ENCODE peak calls at places on chromosomes 1 and 21, in nine cellular contexts. D is lower lobe of right lung; E is mucosa of descending colon; P is body of pancreas; T is fibroblast of lung; C is left lung; W is CD8-positive, alpha-beta T cell; X is stomach; O is suprapubic skin. U is an unnamed sample. For H3K9me3, the result is how much of the 10 kb centered on the place peaks cover.

GRCh38 chr1:155979525-155980343 is 1.4 kb upstream of the ARHGEF2 start:
- DNase-seq in D (no peak), E (peak), P (no peak), T (no peak), C (no peak), W (no peak), X (no peak), O (no peak), U (peak)

GRCh38 chr1:248792342-248792741 is 33.4 kb downstream of the SH3BP5L start:
- DNase-seq in D (no peak), E (no peak), P (no peak), T (no peak), C (no peak), W (no peak), X (no peak), O (no peak), U (no peak)

GRCh38 chr21:46100020-46100419 is 2.1 kb downstream of the COL6A2 start:
- DNase-seq in D (no peak), E (no peak), P (no peak), T (no peak), C (peak), W (no peak), X (peak), O (no peak), U (peak)

GRCh38 chr1:198121058-198121829 is 35.6 kb upstream of the NEK7 start:
- DNase-seq in D (no peak), E (no peak), P (no peak), T (peak), C (peak), W (no peak), X (no peak), O (no peak), U (no peak)

GRCh38 chr1:32201011-32201855 is 838 bp downstream of the CCDC28B start:
- DNase-seq in D (peak), E (peak), P (peak), T (peak), C (peak), W (peak), X (peak), O (peak), U (peak)

GRCh38 chr1:51664412-51665240 is 47.7 kb downstream of the OSBPL9 start:
- DNase-seq in D (no peak), E (no peak), P (no peak), T (peak), C (no peak), W (no peak), X (no peak), O (no peak), U (no peak)

GRCh38 chr1:182217967-182218366 is 156.5 kb upstream of the ZNF648 start:
- DNase-seq in D (no peak), E (no peak), P (no peak), T (no peak), C (no peak), W (no peak), X (no peak), O (no peak), U (no peak)

GRCh38 chr1:233114159-233114558 is 163.7 kb downstream of the NTPCR start:
- DNase-seq in D (no peak), E (no peak), P (no peak), T (peak), C (no peak), W (no peak), X (no peak), O (no peak), U (no peak)

GRCh38 chr1:91689586-91690481 is 189.2 kb downstream of the CDC7 start:
- DNase-seq in D (no peak), E (no peak), P (no peak), T (no peak), C (no peak), W (no peak), X (no peak), O (no peak), U (no peak)

GRCh38 chr1:64839270-64839669 is 94.4 kb downstream of the RAVER2 start:
- DNase-seq in D (no peak), E (no peak), P (no peak), T (no peak), C (no peak), W (no peak), X (no peak), O (peak), U (no peak)

GRCh38 chr1:235557495-235557894 is 53.2 kb upstream of the B3GALNT2 start:
- DNase-seq in D (no peak), E (no peak), P (no peak), T (no peak), C (no peak), W (no peak), X (no peak), O (no peak), U (no peak)

GRCh38 chr1:30033276-30034104 is 689.9 kb downstream of the MATN1 start:
- DNase-seq in D (no peak), E (no peak), P (no peak), T (no peak), C (no peak), W (no peak), X (no peak), O (no peak), U (no peak)

GRCh38 chr1:109399326-109399957 is 1.7 kb upstream of the SORT1 start:
- DNase-seq in D (no peak), E (no peak), P (no peak), T (peak), C (no peak), W (no peak), X (no peak), O (no peak), U (no peak)

GRCh38 chr1:42679364-42679983 is 2.7 kb upstream of the YBX1 start:
- DNase-seq in D (no peak), E (no peak), P (no peak), T (peak), C (no peak), W (no peak), X (no peak), O (no peak), U (no peak)

GRCh38 chr1:45510036-45510971 is 10.2 kb downstream of the MMACHC start:
- DNase-seq in D (no peak), E (no peak), P (no peak), T (no peak), C (no peak), W (no peak), X (no peak), O (no peak), U (no peak)

GRCh38 chr1:45510972-45511527 is 10.6 kb downstream of the PRDX1 start:
- DNase-seq in D (no peak), E (no peak), P (no peak), T (no peak), C (no peak), W (no peak), X (no peak), O (no peak), U (no peak)

GRCh38 chr1:45507893-45508292 is 7.8 kb downstream of the MMACHC start:
- DNase-seq in D (no peak), E (no peak), P (no peak), T (no peak), C (no peak), W (no peak), X (no peak), O (no peak), U (no peak)

GRCh38 chr1:45507195-45507594 is 7.1 kb downstream of the MMACHC start:
- DNase-seq in D (no peak), E (no peak), P (no peak), T (no peak), C (peak), W (no peak), X (no peak), O (no peak), U (no peak)

GRCh38 chr1:45508295-45509151 is 8.4 kb downstream of the MMACHC start:
- DNase-seq in D (no peak), E (no peak), P (no peak), T (no peak), C (peak), W (no peak), X (no peak), O (no peak), U (no peak)
- TF ChIP-seq CTCF in D (no peak), E (no peak), P (no peak), T (peak), C (peak), W (no peak), X (no peak), O (no peak), U (no peak)

DNA sequence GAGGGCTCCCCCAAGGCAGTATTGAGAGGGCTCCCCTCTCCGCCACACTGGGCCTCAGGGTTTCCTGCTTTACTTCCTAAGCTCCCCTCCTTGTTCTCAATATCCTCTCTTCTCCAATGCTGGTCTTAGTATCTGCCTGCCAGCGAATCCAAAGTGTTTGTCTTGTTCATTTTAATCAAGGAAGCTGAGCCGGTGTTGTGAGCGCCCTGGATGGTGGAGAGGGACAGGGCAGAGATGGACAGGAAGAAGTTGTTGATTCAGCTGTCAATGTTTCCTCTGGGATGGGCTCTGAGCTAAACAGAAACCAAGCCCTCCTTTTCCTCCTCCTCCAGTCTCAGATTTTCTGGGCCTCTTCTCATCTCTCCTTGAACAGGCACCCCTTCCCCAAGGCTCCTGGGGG is 5.4 kb downstream of the OLFML3 start:
- DNase-seq in D (no peak), E (no peak), P (no peak), T (no peak), C (no peak), W (no peak), X (no peak), O (no peak), U (no peak)
- H3K9me3 ChIP-seq in D (under half), E (under half), P (under half), T (under half), C (under half), W (under half), X (under half), O (under half), U (under half)

GRCh38 chr1:241939798-241940197 is 17.8 kb upstream of the BECN2 start:
- DNase-seq in D (no peak), E (no peak), P (no peak), T (no peak), C (no peak), W (no peak), X (no peak), O (no peak), U (no peak)
- H3K4me3 ChIP-seq in D (no peak), E (no peak), P (no peak), T (no peak), C (no peak), W (no peak), X (no peak), O (no peak), U (no peak)

GRCh38 chr1:212884592-212884991 is 26.5 kb downstream of the FLVCR1 start:
- DNase-seq in D (no peak), E (no peak), P (no peak), T (no peak), C (no peak), W (no peak), X (no peak), O (no peak), U (no peak)

GRCh38 chr1:212878418-212878817 is 20.3 kb downstream of the FLVCR1 start:
- DNase-seq in D (no peak), E (no peak), P (no peak), T (no peak), C (no peak), W (no peak), X (no peak), O (no peak), U (no peak)

DNA sequence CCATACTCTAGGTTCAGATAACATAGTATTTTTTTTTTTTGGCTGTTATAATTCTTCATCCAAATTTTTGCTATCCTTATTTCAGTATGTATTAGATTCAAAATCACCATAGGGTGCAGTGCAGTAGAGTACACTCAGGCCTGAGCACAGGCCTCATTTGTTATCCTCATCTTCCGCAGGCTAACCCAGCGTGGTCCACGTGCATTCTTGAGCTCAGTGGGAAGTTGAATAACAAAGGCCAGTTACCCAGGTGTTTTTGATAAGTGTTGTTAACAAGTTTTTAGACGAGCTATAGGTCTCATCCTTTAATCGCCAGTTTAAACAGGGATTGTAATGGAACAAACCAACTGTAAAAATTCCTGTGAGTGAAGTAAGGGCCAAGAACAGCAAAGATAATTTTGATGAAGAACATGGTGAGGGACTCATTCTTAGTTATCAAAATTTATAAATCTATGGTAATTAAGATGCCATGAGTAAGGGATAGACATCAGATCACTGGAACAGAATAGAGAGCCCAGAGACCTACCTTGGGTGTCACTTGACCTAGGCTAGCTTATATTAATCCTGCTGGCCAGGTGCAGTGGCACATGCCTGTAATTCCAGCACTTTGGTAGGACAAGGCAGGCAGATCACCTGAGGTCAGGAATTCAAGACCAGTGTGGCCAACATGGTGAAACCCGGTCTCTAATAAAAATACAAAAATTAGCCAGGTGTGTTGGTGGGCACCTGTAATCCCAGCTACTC is 22.0 kb downstream of the FLVCR1 start:
- DNase-seq in D (no peak), E (no peak), P (no peak), T (no peak), C (no peak), W (no peak), X (no peak), O (no peak), U (no peak)
- TF ChIP-seq CTCF in D (no peak), E (no peak), P (no peak), T (no peak), C (no peak), W (no peak), X (no peak), O (no peak), U (no peak)

GRCh38 chr1:217681806-217682205 is 50.7 kb downstream of the SPATA17 start:
- DNase-seq in D (no peak), E (no peak), P (no peak), T (no peak), C (no peak), W (no peak), X (no peak), O (no peak), U (no peak)

DNA sequence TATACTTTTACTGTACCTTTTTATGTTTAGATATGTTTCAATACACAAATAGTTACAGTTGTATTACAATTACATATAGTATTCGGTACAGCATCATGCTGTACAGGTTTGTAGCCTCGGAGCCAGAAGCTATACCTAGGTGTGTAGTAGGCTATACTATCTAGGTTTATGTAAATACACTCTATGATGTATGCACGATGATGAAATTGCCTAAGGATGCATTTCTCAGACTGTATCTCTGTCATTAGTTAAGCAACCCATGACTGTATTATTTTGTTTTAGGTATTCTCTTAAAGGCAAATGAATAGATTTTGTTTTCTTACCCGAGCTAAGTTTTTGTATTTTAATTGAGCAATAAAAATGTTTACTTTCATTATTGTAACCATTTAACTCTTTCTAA is 56.4 kb downstream of the SPATA17 start:
- DNase-seq in D (no peak), E (no peak), P (no peak), T (no peak), C (no peak), W (no peak), X (no peak), O (no peak), U (no peak)
- H3K9me3 ChIP-seq in D (under half), E (under half), P (under half), T (under half), C (under half), W (under half), X (under half), O (under half), U (under half)

DNA sequence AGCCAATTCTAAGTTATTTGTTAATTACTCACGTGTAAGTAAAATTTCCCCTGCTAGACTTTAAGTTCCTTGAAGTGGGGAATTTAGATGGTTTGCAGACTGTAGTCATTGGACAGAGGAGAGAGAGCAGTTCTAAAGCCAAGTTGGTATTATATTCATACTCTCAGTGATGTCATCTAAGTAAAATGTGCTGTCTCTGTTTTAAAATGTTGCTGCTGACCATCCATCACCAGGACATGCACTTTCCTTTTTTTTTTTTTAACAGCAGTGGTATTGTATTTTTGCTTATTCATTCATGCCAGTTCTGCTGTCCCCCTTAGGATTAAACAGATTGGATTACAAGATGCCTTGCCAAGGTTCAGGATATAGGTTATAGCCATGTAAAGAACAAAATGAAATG is 2.3 kb downstream of the TTLL7 start:
- DNase-seq in D (no peak), E (no peak), P (no peak), T (peak), C (no peak), W (no peak), X (no peak), O (no peak), U (no peak)
- H3K4me3 ChIP-seq in D (no peak), E (no peak), P (no peak), T (no peak), C (no peak), W (no peak), X (no peak), O (no peak), U (peak)

DNA sequence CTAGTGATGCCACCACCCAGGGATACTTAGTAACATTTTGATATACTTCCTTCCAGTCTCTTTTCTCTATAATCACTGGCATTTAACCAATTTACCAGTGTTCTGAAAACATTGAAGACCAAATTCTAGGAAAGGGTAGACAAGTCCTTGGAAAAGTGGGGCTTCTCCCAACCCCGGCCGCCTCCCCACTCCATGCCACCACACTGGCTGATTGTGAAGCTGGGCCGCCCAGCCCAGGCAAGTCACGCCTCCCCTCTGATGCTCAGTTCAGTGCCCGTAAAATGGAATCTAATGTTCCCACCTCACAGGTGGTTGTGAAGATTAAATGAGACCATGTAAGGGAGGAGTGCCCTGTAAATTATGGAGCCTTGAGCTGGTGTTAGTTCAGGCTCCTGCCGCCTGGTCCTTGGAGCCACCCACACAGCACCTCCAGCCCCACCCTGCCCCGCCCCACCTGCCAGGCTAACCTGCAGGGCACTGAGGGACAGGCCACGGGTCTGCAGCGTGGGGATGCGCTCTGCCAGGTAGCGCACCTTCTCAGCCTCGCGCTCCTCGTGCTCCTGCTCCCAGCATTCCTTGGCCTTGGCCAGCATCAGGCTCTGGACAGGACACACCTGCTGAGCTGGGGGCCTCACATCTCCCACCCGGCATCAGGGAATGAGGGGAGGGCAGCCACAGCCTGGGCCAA is 7.3 kb downstream of the TNNI1 start:
- DNase-seq in D (no peak), E (no peak), P (no peak), T (no peak), C (no peak), W (no peak), X (no peak), O (no peak), U (no peak)
- TF ChIP-seq CTCF in D (no peak), E (no peak), P (no peak), T (no peak), C (no peak), W (no peak), X (no peak), O (no peak), U (no peak)

GRCh38 chr1:59990470-59990869 is 63.9 kb upstream of the CYP2J2 start:
- DNase-seq in D (no peak), E (no peak), P (no peak), T (no peak), C (no peak), W (no peak), X (no peak), O (no peak), U (no peak)
- H3K9me3 ChIP-seq in D (under half), E (under half), P (under half), T (under half), C (under half), W (under half), X (under half), O (under half), U (under half)

DNA sequence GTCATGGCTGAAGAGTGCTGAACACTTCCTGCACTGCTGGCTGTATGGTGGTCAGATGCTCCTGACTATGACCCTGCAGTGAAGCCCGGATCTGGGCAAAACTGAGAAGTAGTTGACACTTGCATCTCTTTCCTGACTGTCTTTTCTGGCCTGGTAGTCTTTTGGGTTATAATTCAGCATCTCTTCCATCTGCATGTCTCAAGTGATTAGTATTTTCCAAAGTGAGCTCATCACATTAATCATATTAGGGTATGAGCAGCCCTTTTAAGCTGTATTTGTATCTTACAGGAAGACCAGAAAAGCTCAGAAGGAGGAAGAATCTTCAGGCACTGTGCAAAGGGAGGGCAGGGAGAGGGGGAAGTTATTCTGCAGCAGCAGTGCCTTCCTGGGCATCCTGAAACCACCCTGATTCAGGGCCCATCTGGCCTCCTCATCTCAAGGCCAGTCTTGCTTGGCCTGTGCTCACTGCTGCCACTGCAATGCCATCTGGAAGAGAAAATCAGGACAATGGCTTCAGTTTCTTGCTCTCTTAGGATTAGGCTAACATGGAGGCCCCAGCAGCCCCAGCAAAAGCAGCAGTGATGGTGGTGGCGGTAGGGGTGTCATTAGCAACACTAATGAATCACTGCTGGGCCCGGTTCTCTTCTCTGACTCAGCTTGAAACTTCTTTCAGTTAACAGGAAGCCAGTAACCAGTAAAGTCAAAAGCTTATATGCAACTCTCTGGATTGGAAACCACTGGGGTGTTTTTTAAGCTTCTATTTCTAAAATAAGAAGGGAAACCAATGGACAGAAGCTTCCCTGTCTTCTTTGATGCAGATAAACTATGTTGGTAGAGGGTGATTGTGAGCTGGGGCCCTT is 63.3 kb upstream of the WDR26 start:
- DNase-seq in D (no peak), E (no peak), P (no peak), T (peak), C (peak), W (no peak), X (peak), O (no peak), U (no peak)
- H3K4me3 ChIP-seq in D (no peak), E (no peak), P (no peak), T (no peak), C (no peak), W (no peak), X (no peak), O (no peak), U (no peak)

GRCh38 chr1:57976218-57976617 is 552.4 kb upstream of the DAB1 start:
- DNase-seq in D (no peak), E (no peak), P (no peak), T (peak), C (no peak), W (no peak), X (no peak), O (no peak), U (no peak)
- TF ChIP-seq CTCF in D (no peak), E (no peak), P (no peak), T (no peak), C (no peak), W (no peak), X (no peak), O (no peak), U (no peak)

U was measured in tibial artery.